ENCODE peak calls at places on chromosomes 12 and 14, in nine cellular contexts. B, Z, F, X, G, U, R, D and E are unnamed samples.

GRCh38 chr12:90163975-90164374 is 455.3 kb upstream of the ATP2B1 start:
- DNase-seq in B (peak), Z (no peak), F (no peak), X (no peak), G (no peak), U (no peak), R (no peak), D (no peak), E (no peak)

GRCh38 chr14:105385698-105386365 is 12.5 kb upstream of the TEX22 start:
- DNase-seq in B (no peak), Z (no peak), F (no peak), X (no peak), G (no peak), U (no peak), R (no peak), D (no peak), E (no peak)

GRCh38 chr14:88228519-88229236 is 94.4 kb downstream of the KCNK10 start:
- DNase-seq in B (peak), Z (no peak), F (no peak), X (no peak), G (no peak), U (no peak), R (no peak), D (no peak), E (no peak)

GRCh38 chr14:86796221-86797074 is 1196.5 kb downstream of the GALC start:
- DNase-seq in B (no peak), Z (no peak), F (no peak), X (no peak), G (no peak), U (no peak), R (no peak), D (no peak), E (no peak)

GRCh38 chr14:30450620-30451019 is 108.3 kb upstream of the G2E3 start:
- DNase-seq in B (no peak), Z (no peak), F (no peak), X (no peak), G (no peak), U (no peak), R (no peak), D (peak), E (no peak)

GRCh38 chr14:50944647-50945413 is 547 bp upstream of the PYGL start:
- DNase-seq in B (peak), Z (no peak), F (peak), X (no peak), G (no peak), U (peak), R (no peak), D (peak), E (no peak)

GRCh38 chr14:99118946-99119345 is 153.1 kb downstream of the BCL11B start:
- DNase-seq in B (no peak), Z (no peak), F (no peak), X (no peak), G (no peak), U (no peak), R (no peak), D (peak), E (no peak)

GRCh38 chr14:55867726-55868125 is 250.5 kb upstream of the PELI2 start:
- DNase-seq in B (peak), Z (no peak), F (no peak), X (no peak), G (no peak), U (no peak), R (no peak), D (no peak), E (no peak)

GRCh38 chr12:80692114-80692513 is 15.3 kb upstream of the MYF6 start:
- DNase-seq in B (no peak), Z (no peak), F (peak), X (no peak), G (no peak), U (no peak), R (no peak), D (no peak), E (no peak)

GRCh38 chr14:75452900-75453816 is 25.3 kb downstream of the JDP2 start:
- DNase-seq in B (peak), Z (no peak), F (no peak), X (no peak), G (peak), U (no peak), R (peak), D (peak), E (peak)

GRCh38 chr14:39230416-39230815 is 3.3 kb upstream of the MIA2 start:
- DNase-seq in B (peak), Z (no peak), F (no peak), X (no peak), G (no peak), U (peak), R (no peak), D (no peak), E (no peak)

GRCh38 chr12:67515679-67516363 is 132.7 kb upstream of the DYRK2 start:
- DNase-seq in B (no peak), Z (no peak), F (peak), X (no peak), G (no peak), U (no peak), R (no peak), D (no peak), E (no peak)

GRCh38 chr14:55348766-55349453 is 62.7 kb downstream of the ATG14 start:
- DNase-seq in B (no peak), Z (no peak), F (peak), X (no peak), G (no peak), U (no peak), R (no peak), D (peak), E (no peak)